ENCODE peak calls at places on chromosomes 1 and 21, in four cellular contexts. R is heart left ventricle, J is OCI-LY7, X is ascending aorta. C is an unnamed sample.

GRCh38 chr1:39663559-39663958 is 8.3 kb downstream of the NT5C1A start:
- DNase-seq in J (no peak), R (no peak), X (no peak), C (no peak)

GRCh38 chr1:232922475-232922874 is 27.9 kb upstream of the NTPCR start:
- DNase-seq in X (no peak), J (no peak), R (no peak), C (no peak)

GRCh38 chr1:31576201-31576669 is at the start of gene TINAGL1:
- DNase-seq in R (peak; percentile 77), X (no peak), J (no peak), C (no peak)

GRCh38 chr1:39574646-39575045 is 1.9 kb downstream of the PABPC4 start:
- DNase-seq in R (no peak), J (no peak), X (no peak), C (no peak)

GRCh38 chr21:26224351-26224750 is 53.8 kb upstream of the APP start:
- DNase-seq in J (no peak), X (no peak), R (no peak), C (no peak)

GRCh38 chr1:23019851-23020625 is 770 bp downstream of the KDM1A start:
- DNase-seq in X (no peak), R (peak; percentile 72), J (peak; percentile 52), C (no peak)

GRCh38 chr1:110916669-110917306 is 43.8 kb downstream of the CD53 start:
- DNase-seq in J (no peak), X (no peak), R (no peak), C (peak; percentile 70)

GRCh38 chr1:62401034-62401433 is 35.8 kb upstream of the USP1 start:
- DNase-seq in R (no peak), J (no peak), X (no peak), C (no peak)

GRCh38 chr1:168623003-168623828 is 46.8 kb downstream of the XCL1 start:
- DNase-seq in X (no peak), R (no peak), J (no peak), C (peak; percentile 36)

GRCh38 chr21:45396620-45396995 is 8.4 kb upstream of the COL18A1 start:
- DNase-seq in X (no peak), J (no peak), R (peak; percentile 14), C (no peak)

GRCh38 chr1:30324251-30325084 is 398.9 kb downstream of the MATN1 start:
- DNase-seq in R (no peak), J (no peak), X (no peak), C (no peak)

GRCh38 chr1:156368889-156369684 is at the start of gene RHBG:
- DNase-seq in R (no peak), J (no peak), X (no peak), C (no peak)

GRCh38 chr1:22414244-22414751 is 37.4 kb upstream of the ZBTB40 start:
- DNase-seq in J (no peak), R (no peak), X (no peak), C (no peak)

GRCh38 chr1:203320546-203321272 is 15.4 kb downstream of the BTG2 start:
- DNase-seq in X (peak; percentile 36), R (peak; percentile 66), J (peak; percentile 99), C (no peak)

GRCh38 chr1:15836772-15837669 is 10.5 kb upstream of the SPEN start:
- DNase-seq in J (peak; percentile 51), X (no peak), R (peak; percentile 76), C (no peak)

GRCh38 chr1:24149854-24150227 is 6.9 kb upstream of the IL22RA1 start:
- DNase-seq in R (no peak), X (no peak), J (no peak), C (peak; percentile 69)

GRCh38 chr1:151399890-151400235 is 490 bp downstream of the PSMB4 start:
- DNase-seq in X (no peak), R (no peak), J (peak; percentile 31), C (no peak)

GRCh38 chr1:59999006-59999405 is 72.4 kb upstream of the CYP2J2 start:
- DNase-seq in J (no peak), R (no peak), X (no peak), C (no peak)

GRCh38 chr1:170886460-170886859 is 48.9 kb upstream of the MROH9 start:
- DNase-seq in X (no peak), R (no peak), J (no peak), C (no peak)
- H3K27ac ChIP-seq in X (no peak overlapping the region), R (no peak overlapping the region), J (no peak overlapping the region), C (no peak overlapping the region)

GRCh38 chr1:234262007-234262753 is 111.1 kb upstream of the COA6 start:
- DNase-seq in X (no peak), J (no peak), R (no peak), C (no peak)
- H3K27ac ChIP-seq in X (no peak overlapping the region), J (no peak overlapping the region), R (no peak overlapping the region), C (no peak overlapping the region)

GRCh38 chr1:235873571-235873970 is 6.9 kb upstream of the LYST start:
- DNase-seq in J (no peak), X (no peak), R (no peak), C (no peak)
- H3K27ac ChIP-seq in J (no peak overlapping the region), X (no peak overlapping the region), R (no peak overlapping the region), C (no peak overlapping the region)

GRCh38 chr1:81820761-81821160 is 20.0 kb downstream of the ADGRL2 start:
- DNase-seq in J (no peak), X (no peak), R (no peak), C (no peak)
- H3K27ac ChIP-seq in J (no peak overlapping the region), X (no peak overlapping the region), R (no peak overlapping the region), C (no peak overlapping the region)

GRCh38 chr1:204464701-204465100 is 29.9 kb downstream of the PIK3C2B start:
- DNase-seq in X (no peak), J (no peak), R (no peak), C (no peak)

GRCh38 chr1:204466416-204467405 is 27.9 kb downstream of the PIK3C2B start:
- DNase-seq in X (peak; percentile 73), R (no peak), J (no peak), C (no peak)

GRCh38 chr1:204464174-204464573 is 30.4 kb downstream of the PIK3C2B start:
- DNase-seq in J (no peak), X (no peak), R (no peak), C (no peak)

GRCh38 chr1:204463125-204464060 is 31.2 kb downstream of the PIK3C2B start:
- DNase-seq in R (no peak), J (no peak), X (no peak), C (no peak)

GRCh38 chr1:204465469-204466415 is 28.9 kb downstream of the PIK3C2B start:
- DNase-seq in R (no peak), J (peak; percentile 51), X (peak; percentile 44), C (no peak)
- H3K27ac ChIP-seq in R (peak overlapping the region; percentile 88), J (no peak overlapping the region), X (peak overlapping the region; percentile 95), C (no peak overlapping the region)

GRCh38 chr1:20602851-20603450 is 14.1 kb downstream of the CDA start:
- DNase-seq in R (no peak), X (no peak), J (no peak), C (peak; percentile 46)
- H3K27ac ChIP-seq in R (no peak overlapping the region), X (no peak overlapping the region), J (no peak overlapping the region), C (peak overlapping the region; percentile 95)

GRCh38 chr1:227948493-227949260 is 945 bp upstream of the WNT9A start:
- DNase-seq in X (no peak), R (no peak), J (no peak), C (no peak)
- H3K27ac ChIP-seq in X (peak overlapping the region; percentile 40), R (peak overlapping the region; percentile 67), J (no peak overlapping the region), C (no peak overlapping the region)

DNA sequence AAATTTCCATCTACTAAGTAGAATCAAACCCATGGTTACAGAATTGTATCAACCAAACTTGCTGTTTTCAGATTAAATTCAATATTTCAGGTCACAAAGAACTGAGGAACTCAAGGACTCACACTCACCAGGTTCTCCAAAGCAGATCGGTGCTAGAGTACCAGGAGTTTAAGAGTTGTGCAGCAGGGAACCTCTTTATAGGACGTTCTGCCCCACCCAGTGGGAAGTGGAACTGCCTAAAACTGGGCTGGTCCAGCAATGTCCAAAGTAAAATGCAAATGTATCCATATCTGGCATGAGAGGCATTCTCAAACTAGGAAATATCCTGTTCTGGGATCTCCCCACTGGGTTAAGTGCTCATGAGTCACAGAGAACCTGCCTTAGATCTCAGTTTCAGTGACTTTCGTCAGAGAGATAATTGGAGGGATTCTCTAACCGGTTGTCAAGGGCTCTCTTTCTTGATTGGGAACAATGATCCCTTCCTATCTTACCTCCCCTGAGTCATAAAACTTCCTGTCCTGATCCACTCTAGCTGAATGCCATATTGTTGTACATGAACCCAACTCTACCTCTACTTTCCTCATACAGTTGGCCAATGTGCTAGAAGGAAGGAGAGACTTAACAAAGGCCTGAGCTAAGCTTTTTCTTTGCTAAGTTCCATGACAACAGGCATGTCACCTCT is at the start of gene SPRR2D:
- DNase-seq in J (no peak), R (no peak), X (no peak), C (no peak)
- H3K27ac ChIP-seq in J (no peak within 1 kb of the TSS), R (no peak within 1 kb of the TSS), X (no peak within 1 kb of the TSS), C (peak within 1 kb of the TSS; percentile 46)

C was measured in epithelial cell of prostate.